ENCODE peak calls at places on chromosomes 3 and 15, in seven cellular contexts. S is IMR-90, M is H9, R is mesenchymal stem cell, P is mesendoderm, D is neuronal stem cell, A is H1. O is an unnamed sample.

GRCh38 chr3:143974181-143974876 is 2.7 kb downstream of the DIPK2A start:
- DNase-seq in S (no peak), M (no peak), R (peak; percentile 18), P (no peak), D (no peak), A (no peak), O (no peak)

GRCh38 chr3:41247590-41247989 is 48.3 kb downstream of the CTNNB1 start:
- DNase-seq in S (no peak), M (no peak), R (no peak), P (no peak), D (no peak), A (no peak), O (no peak)

GRCh38 chr3:189513281-189514151 is 117.7 kb upstream of the TP63 start:
- DNase-seq in S (no peak), M (no peak), R (no peak), P (no peak), D (no peak), A (no peak), O (no peak)

GRCh38 chr3:30614943-30615342 is 8.5 kb downstream of the TGFBR2 start:
- DNase-seq in S (no peak), M (no peak), R (no peak), P (no peak), D (no peak), A (no peak), O (peak; percentile 67)

GRCh38 chr3:185207931-185208746 is 45.7 kb downstream of the EHHADH start:
- DNase-seq in S (peak; percentile 61), M (no peak), R (peak; percentile 3), P (no peak), D (no peak), A (no peak), O (no peak)

GRCh38 chr3:42071720-42072582 is 19.2 kb upstream of the TRAK1 start:
- DNase-seq in S (peak; percentile 75), M (peak; percentile 63), R (peak; percentile 84), P (peak; percentile 92), D (no peak), A (no peak), O (no peak)

GRCh38 chr15:44734839-44735481 is 1.4 kb upstream of the TRIM69 start:
- DNase-seq in S (no peak), M (no peak), R (no peak), P (no peak), D (no peak), A (no peak), O (no peak)

GRCh38 chr3:139353920-139354556 is 10.2 kb downstream of the MRPS22 start:
- DNase-seq in S (peak; percentile 71), M (no peak), R (peak; percentile 79), P (peak; percentile 77), D (no peak), A (no peak), O (peak; percentile 55)

GRCh38 chr3:193869221-193870201 is 266.4 kb upstream of the HES1 start:
- DNase-seq in S (peak; percentile 91), M (peak; percentile 88), R (peak; percentile 96), P (peak; percentile 94), D (peak; percentile 60), A (peak; percentile 74), O (peak; percentile 76)

GRCh38 chr3:157632081-157632480 is 128.9 kb upstream of the VEPH1 start:
- DNase-seq in S (no peak), M (no peak), R (no peak), P (no peak), D (no peak), A (no peak), O (no peak)

GRCh38 chr3:124422805-124423204 is 307.4 kb upstream of the UMPS start:
- DNase-seq in S (no peak), M (no peak), R (no peak), P (no peak), D (no peak), A (no peak), O (peak; percentile 37)

GRCh38 chr3:69484507-69485393 is 98.9 kb upstream of the FRMD4B start:
- DNase-seq in S (no peak), M (no peak), R (no peak), P (no peak), D (no peak), A (no peak), O (no peak)

GRCh38 chr3:102129774-102130608 is 280.7 kb downstream of the NFKBIZ start:
- DNase-seq in S (peak; percentile 86), M (no peak), R (peak; percentile 74), P (no peak), D (no peak), A (no peak), O (no peak)

GRCh38 chr15:53910236-53910849 is 67.9 kb upstream of the UNC13C start:
- DNase-seq in S (no peak), M (no peak), R (no peak), P (no peak), D (no peak), A (no peak), O (peak; percentile 36)

GRCh38 chr15:93261845-93262244 is 172.8 kb upstream of the RGMA start:
- DNase-seq in S (no peak), M (no peak), R (no peak), P (no peak), D (no peak), A (no peak), O (no peak)

GRCh38 chr3:123561188-123561587 is 23.7 kb downstream of the HACD2 start:
- DNase-seq in S (no peak), M (no peak), R (no peak), P (no peak), D (no peak), A (no peak), O (no peak)

GRCh38 chr15:45205192-45205591 is 17.4 kb upstream of the SHF start:
- DNase-seq in S (peak; percentile 69), M (peak; percentile 76), R (peak; percentile 65), P (peak; percentile 87), D (peak; percentile 63), A (peak; percentile 77), O (peak; percentile 72)

GRCh38 chr3:182785756-182786155 is 7.5 kb upstream of the ATP11B start:
- DNase-seq in S (no peak), M (no peak), R (no peak), P (no peak), D (no peak), A (no peak), O (no peak)

GRCh38 chr15:42313463-42313862 is 40.2 kb upstream of the TMEM87A start:
- DNase-seq in S (no peak), M (peak; percentile 33), R (no peak), P (peak; percentile 30), D (no peak), A (no peak), O (no peak)

GRCh38 chr3:101319531-101319930 is 844 bp downstream of the IMPG2 start:
- DNase-seq in S (no peak), M (no peak), R (no peak), P (peak; percentile 41), D (no peak), A (no peak), O (no peak)

GRCh38 chr3:129985113-129985512 is 10.6 kb downstream of the TRH start:
- DNase-seq in S (no peak), M (no peak), R (no peak), P (no peak), D (no peak), A (no peak), O (no peak)

GRCh38 chr3:112739252-112739945 is 98.5 kb upstream of the CCDC80 start:
- DNase-seq in S (peak; percentile 50), M (no peak), R (no peak), P (no peak), D (no peak), A (no peak), O (no peak)

GRCh38 chr15:54082836-54083492 is 104.7 kb downstream of the UNC13C start:
- DNase-seq in S (peak; percentile 0), M (peak; percentile 44), R (no peak), P (peak; percentile 55), D (peak; percentile 52), A (peak; percentile 72), O (no peak)

GRCh38 chr3:148727242-148727641 is 29.5 kb downstream of the AGTR1 start:
- DNase-seq in S (no peak), M (peak; percentile 68), R (peak; percentile 26), P (peak; percentile 76), D (peak; percentile 31), A (peak; percentile 53), O (peak; percentile 10)

GRCh38 chr15:56232058-56232457 is 11.6 kb downstream of the RFX7 start:
- DNase-seq in S (no peak), M (no peak), R (no peak), P (peak; percentile 52), D (no peak), A (no peak), O (no peak)

GRCh38 chr3:151644005-151644685 is 89.6 kb upstream of the AADACL2 start:
- DNase-seq in S (no peak), M (no peak), R (no peak), P (no peak), D (no peak), A (no peak), O (no peak)
- H2AK5ac ChIP-seq in S (no peak overlapping the region), M (no peak overlapping the region), R (no peak overlapping the region), P (no peak overlapping the region), D (no peak overlapping the region), A (no peak overlapping the region), O (no peak overlapping the region)

GRCh38 chr3:187871204-187871591 is 125.9 kb upstream of the BCL6 start:
- DNase-seq in S (no peak), M (no peak), R (no peak), P (no peak), D (no peak), A (no peak), O (no peak)
- H2AK5ac ChIP-seq in S (no peak overlapping the region), M (no peak overlapping the region), R (peak overlapping the region; percentile 80), P (no peak overlapping the region), D (no peak overlapping the region), A (no peak overlapping the region), O (no peak overlapping the region)

GRCh38 chr3:18635215-18635614 is 210.1 kb upstream of the SATB1 start:
- DNase-seq in S (no peak), M (no peak), R (no peak), P (no peak), D (no peak), A (no peak), O (no peak)

GRCh38 chr3:18634451-18634850 is 209.3 kb upstream of the SATB1 start:
- DNase-seq in S (no peak), M (no peak), R (no peak), P (no peak), D (no peak), A (no peak), O (no peak)

GRCh38 chr3:18630295-18630694 is 205.2 kb upstream of the SATB1 start:
- DNase-seq in S (no peak), M (no peak), R (no peak), P (no peak), D (no peak), A (no peak), O (no peak)

GRCh38 chr3:18633002-18633401 is 207.9 kb upstream of the SATB1 start:
- DNase-seq in S (no peak), M (no peak), R (no peak), P (peak; percentile 14), D (no peak), A (no peak), O (no peak)
- H2AK5ac ChIP-seq in S (no peak overlapping the region), M (no peak overlapping the region), R (no peak overlapping the region), P (no peak overlapping the region), D (no peak overlapping the region), A (no peak overlapping the region), O (no peak overlapping the region)

GRCh38 chr15:82698711-82699345 is 10.8 kb downstream of the AP3B2 start:
- DNase-seq in S (no peak), M (no peak), R (no peak), P (peak; percentile 40), D (no peak), A (no peak), O (no peak)

GRCh38 chr15:82697735-82698407 is 11.8 kb downstream of the AP3B2 start:
- DNase-seq in S (no peak), M (no peak), R (no peak), P (no peak), D (no peak), A (no peak), O (no peak)

GRCh38 chr15:82699726-82700125 is 9.9 kb downstream of the AP3B2 start:
- DNase-seq in S (no peak), M (peak; percentile 76), R (no peak), P (peak; percentile 75), D (peak; percentile 67), A (peak; percentile 60), O (no peak)
- H2AK5ac ChIP-seq in S (no peak overlapping the region), M (no peak overlapping the region), R (no peak overlapping the region), P (no peak overlapping the region), D (peak overlapping the region; percentile 90), A (no peak overlapping the region), O (no peak overlapping the region)